ENCODE peak calls at places on chromosomes 2 and 18, in four cellular contexts. Z is GM12878, G is SK-N-SH, Q is HepG2. H is an unnamed sample.

GRCh38 chr18:12599543-12599942 is 58.4 kb downstream of the SPIRE1 start:
- DNase-seq in Z (no peak), Q (no peak), G (no peak), H (no peak)

GRCh38 chr18:7147399-7147798 is 29.8 kb upstream of the LAMA1 start:
- DNase-seq in G (no peak), Z (no peak), Q (no peak), H (no peak)

GRCh38 chr2:67649331-67650071 is 252.4 kb downstream of the ETAA1 start:
- DNase-seq in Z (no peak), G (peak), Q (no peak), H (no peak)

GRCh38 chr2:137952586-137953129 is 11.6 kb upstream of the HNMT start:
- DNase-seq in G (no peak), Q (no peak), Z (peak), H (no peak)

GRCh38 chr2:232928564-232929302 is 58.7 kb downstream of the SNORC start:
- DNase-seq in Q (no peak), Z (no peak), G (no peak), H (no peak)

GRCh38 chr2:240840435-240841060 is 20.5 kb upstream of the KIF1A start:
- DNase-seq in Z (no peak), Q (peak), G (peak), H (peak)

GRCh38 chr18:46555724-46556123 is 101.3 kb downstream of the LOXHD1 start:
- DNase-seq in G (peak), Z (no peak), Q (peak), H (peak)

GRCh38 chr2:236622201-236622600 is 52.6 kb downstream of the ACKR3 start:
- DNase-seq in Z (no peak), Q (no peak), G (no peak), H (no peak)

GRCh38 chr2:127146820-127147502 is 40.0 kb upstream of the BIN1 start:
- DNase-seq in Z (no peak), Q (no peak), G (no peak), H (no peak)

GRCh38 chr2:70960833-70961647 is 17.4 kb upstream of the ANKRD53 start:
- DNase-seq in Z (no peak), G (peak), Q (no peak), H (no peak)

GRCh38 chr2:66839551-66840320 is 404.8 kb downstream of the MEIS1 start:
- DNase-seq in Q (no peak), Z (no peak), G (no peak), H (peak)

GRCh38 chr2:41933585-41934322 is 114.1 kb upstream of the PKDCC start:
- DNase-seq in Q (no peak), G (no peak), Z (no peak), H (peak)

GRCh38 chr2:112243233-112243632 is 11.6 kb downstream of the ZC3H8 start:
- DNase-seq in Q (no peak), G (no peak), Z (no peak), H (no peak)

GRCh38 chr2:112239862-112240261 is 15.0 kb downstream of the ZC3H8 start:
- DNase-seq in Q (no peak), G (no peak), Z (no peak), H (no peak)

GRCh38 chr2:112242384-112242783 is 12.5 kb downstream of the ZC3H8 start:
- DNase-seq in G (no peak), Z (no peak), Q (no peak), H (no peak)

DNA sequence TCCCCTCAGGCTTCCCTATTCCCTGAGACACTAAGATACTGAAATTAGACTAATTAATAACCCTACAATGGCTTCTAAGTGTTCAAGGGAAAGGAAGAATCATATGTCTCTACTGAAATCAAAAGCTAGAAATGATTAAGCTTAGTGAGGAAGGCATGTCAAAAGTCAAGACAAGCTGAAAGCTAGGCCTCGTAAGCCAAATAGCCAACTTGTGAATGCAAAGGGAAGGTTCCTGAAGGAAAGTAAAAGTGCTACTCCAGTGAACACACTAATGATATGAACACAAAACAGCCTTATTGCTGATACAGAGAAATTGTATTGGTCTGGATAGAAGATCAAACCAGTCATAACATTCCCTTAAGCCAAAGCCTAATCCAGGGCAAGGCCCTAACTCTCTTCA is 10.0 kb downstream of the ZC3H8 start:
- DNase-seq in G (no peak), Z (no peak), Q (no peak), H (no peak)
- TF ChIP-seq CTCF in G (no peak), Z (no peak), Q (no peak), H (no peak)

DNA sequence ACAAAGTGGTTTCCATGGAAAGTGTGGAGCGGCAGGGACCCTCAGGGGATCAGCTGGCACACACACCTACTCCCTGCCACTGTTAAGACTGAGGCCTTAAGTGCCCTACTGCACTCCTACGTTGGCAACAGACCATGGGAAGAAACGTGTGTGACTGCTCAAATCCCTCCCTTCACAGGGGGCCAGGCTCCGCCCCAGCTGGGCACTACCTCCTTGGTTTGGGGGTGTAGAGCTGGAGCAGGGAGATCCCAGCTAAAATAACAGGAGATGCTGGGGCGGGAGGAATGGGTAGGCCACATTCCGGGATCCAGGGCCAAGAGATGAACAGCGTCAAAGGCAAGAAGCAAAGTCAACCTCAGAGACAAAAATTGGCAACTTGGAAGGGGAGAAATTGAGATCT is 231.0 kb downstream of the EN1 start:
- DNase-seq in Q (no peak), Z (no peak), G (no peak), H (no peak)
- TF ChIP-seq PBX3 in Q (no peak), Z (no peak), G (no peak), H (no peak)

GRCh38 chr2:122108186-122108585 is 352.7 kb downstream of the TSN start:
- DNase-seq in G (peak), Q (no peak), Z (no peak), H (no peak)
- TF ChIP-seq CTCF in G (no peak), Q (no peak), Z (no peak), H (no peak)

DNA sequence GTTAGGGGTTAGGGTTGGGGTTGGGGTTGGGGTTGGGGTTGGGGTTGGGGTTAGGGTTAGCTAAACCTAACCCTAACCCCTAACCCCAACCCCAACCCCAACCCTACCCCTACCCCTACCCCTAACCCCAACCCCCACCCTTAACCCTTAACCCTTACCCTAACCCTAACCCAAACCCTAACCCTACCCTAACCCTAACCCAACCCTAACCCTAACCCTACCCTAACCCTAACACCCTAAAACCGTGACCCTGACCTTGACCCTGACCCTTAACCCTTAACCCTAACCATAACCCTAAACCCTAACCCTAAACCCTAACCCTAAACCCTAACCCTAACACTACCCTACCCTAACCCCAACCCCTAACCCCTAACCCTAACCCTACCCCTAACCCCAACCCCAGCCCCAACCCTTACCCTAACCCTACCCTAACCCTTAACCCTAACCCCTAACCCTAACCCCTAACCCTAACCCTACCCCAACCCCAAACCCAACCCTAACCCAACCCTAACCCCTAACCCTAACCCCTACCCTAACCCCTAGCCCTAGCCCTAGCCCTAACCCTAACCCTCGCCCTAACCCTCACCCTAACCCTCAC is 24.1 kb upstream of the RABL2A start:
- DNase-seq in G (no peak), Z (no peak), Q (no peak), H (no peak)
- TF ChIP-seq PBX3 in G (no peak), Z (no peak), Q (no peak), H (no peak)

GRCh38 chr18:52408800-52409302 is 68.9 kb downstream of the DCC start:
- DNase-seq in G (no peak), Q (no peak), Z (no peak), H (no peak)
- TF ChIP-seq CTCF in G (no peak), Q (no peak), Z (no peak), H (no peak)

DNA sequence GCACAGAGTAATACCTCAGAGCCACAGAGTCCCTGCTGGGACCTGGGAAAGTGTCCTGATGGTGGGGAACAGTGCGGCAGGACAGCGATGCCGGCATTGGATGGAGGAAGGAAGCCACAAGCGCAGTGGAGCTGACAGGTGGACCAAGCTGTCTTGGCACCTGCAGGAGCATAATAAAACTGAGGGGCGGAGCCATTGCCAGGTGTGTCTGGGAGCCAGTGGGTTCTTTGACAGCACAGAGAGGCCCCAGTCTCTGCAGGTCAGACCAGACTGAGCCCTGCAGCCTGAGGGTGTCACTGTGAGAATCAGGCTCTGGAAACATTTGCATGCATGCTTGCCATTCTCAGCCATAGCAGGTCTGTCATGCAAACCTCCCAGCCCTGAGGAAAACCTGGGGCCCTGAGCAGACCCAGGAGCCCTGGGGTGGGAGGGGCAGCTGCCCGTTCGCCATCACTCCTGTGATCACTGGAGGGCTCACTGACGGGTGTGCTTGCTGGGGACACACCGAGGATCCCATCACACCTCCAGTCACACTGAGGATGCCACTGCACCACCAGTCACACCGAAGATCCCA is 210.5 kb upstream of the HDAC4 start:
- DNase-seq in G (no peak), Z (no peak), Q (no peak), H (no peak)
- TF ChIP-seq PBX3 in G (no peak), Z (no peak), Q (no peak), H (no peak)

GRCh38 chr2:58708565-58708964 is 467.4 kb upstream of the FANCL start:
- DNase-seq in Q (no peak), G (no peak), Z (no peak), H (no peak)
- TF ChIP-seq CTCF in Q (no peak), G (no peak), Z (no peak), H (no peak)